ENCODE peak calls at places on chromosomes 6 and 20, in six cellular contexts. I, D, T, X, B and G are unnamed samples.

GRCh38 chr20:24027229-24027628 is 38.6 kb upstream of the GGTLC1 start:
- DNase-seq in I (peak), D (no peak), T (no peak), X (peak), B (peak), G (no peak)

GRCh38 chr6:52423971-52424381 is 3.8 kb downstream of the EFHC1 start:
- DNase-seq in I (peak), D (peak), T (no peak), X (peak), B (no peak), G (peak)

GRCh38 chr20:36248836-36249235 is 12.6 kb downstream of the AAR2 start:
- DNase-seq in I (no peak), D (no peak), T (no peak), X (peak), B (no peak), G (no peak)

GRCh38 chr6:445571-446417 is 54.2 kb downstream of the IRF4 start:
- DNase-seq in I (no peak), D (no peak), T (no peak), X (no peak), B (no peak), G (no peak)

GRCh38 chr6:139847322-139847797 is 472.9 kb upstream of the CITED2 start:
- DNase-seq in I (peak), D (no peak), T (no peak), X (no peak), B (no peak), G (no peak)

GRCh38 chr20:23257848-23258746 is 92.5 kb upstream of the NXT1 start:
- DNase-seq in I (peak), D (peak), T (no peak), X (peak), B (no peak), G (peak)

GRCh38 chr6:49457771-49458170 is 5.3 kb downstream of the MMUT start:
- DNase-seq in I (no peak), D (peak), T (no peak), X (no peak), B (no peak), G (no peak)

GRCh38 chr6:118992186-118992795 is 57.3 kb upstream of the MCM9 start:
- DNase-seq in I (no peak), D (no peak), T (no peak), X (no peak), B (no peak), G (no peak)

GRCh38 chr20:2693286-2693995 is 861 bp downstream of the EBF4 start:
- DNase-seq in I (no peak), D (no peak), T (no peak), X (peak), B (no peak), G (peak)

GRCh38 chr6:41692080-41692675 is 43.2 kb downstream of the TFEB start:
- DNase-seq in I (no peak), D (no peak), T (no peak), X (no peak), B (no peak), G (no peak)

GRCh38 chr6:40315055-40315454 is 272.1 kb downstream of the LRFN2 start:
- DNase-seq in I (no peak), D (no peak), T (no peak), X (no peak), B (no peak), G (no peak)

GRCh38 chr6:100459291-100459690 is 5.4 kb downstream of the SIM1 start:
- DNase-seq in I (no peak), D (no peak), T (no peak), X (no peak), B (no peak), G (no peak)

GRCh38 chr20:23669866-23670265 is 19.0 kb downstream of the CST4 start:
- DNase-seq in I (no peak), D (no peak), T (no peak), X (no peak), B (no peak), G (no peak)

GRCh38 chr6:25223421-25224052 is 55.6 kb upstream of the CARMIL1 start:
- DNase-seq in I (peak), D (peak), T (peak), X (peak), B (peak), G (peak)
- H3K4me3 ChIP-seq in I (peak), D (no peak), T (peak), X (no peak), B (no peak), G (peak)

GRCh38 chr20:8423482-8423881 is 291.4 kb downstream of the PLCB1 start:
- DNase-seq in I (no peak), D (no peak), T (no peak), X (no peak), B (no peak), G (no peak)

GRCh38 chr20:8425802-8426201 is 293.7 kb downstream of the PLCB1 start:
- DNase-seq in I (no peak), D (no peak), T (no peak), X (no peak), B (no peak), G (no peak)

GRCh38 chr20:8424010-8424409 is 291.9 kb downstream of the PLCB1 start:
- DNase-seq in I (peak), D (peak), T (no peak), X (no peak), B (no peak), G (peak)

GRCh38 chr20:8427419-8428065 is 295.5 kb downstream of the PLCB1 start:
- DNase-seq in I (peak), D (peak), T (no peak), X (no peak), B (no peak), G (peak)

GRCh38 chr20:8424986-8425385 is 292.9 kb downstream of the PLCB1 start:
- DNase-seq in I (no peak), D (no peak), T (no peak), X (no peak), B (no peak), G (no peak)
- TF ChIP-seq CTCF in I (no peak), D (no peak), T (no peak), X (no peak), B (no peak), G (no peak)

DNA sequence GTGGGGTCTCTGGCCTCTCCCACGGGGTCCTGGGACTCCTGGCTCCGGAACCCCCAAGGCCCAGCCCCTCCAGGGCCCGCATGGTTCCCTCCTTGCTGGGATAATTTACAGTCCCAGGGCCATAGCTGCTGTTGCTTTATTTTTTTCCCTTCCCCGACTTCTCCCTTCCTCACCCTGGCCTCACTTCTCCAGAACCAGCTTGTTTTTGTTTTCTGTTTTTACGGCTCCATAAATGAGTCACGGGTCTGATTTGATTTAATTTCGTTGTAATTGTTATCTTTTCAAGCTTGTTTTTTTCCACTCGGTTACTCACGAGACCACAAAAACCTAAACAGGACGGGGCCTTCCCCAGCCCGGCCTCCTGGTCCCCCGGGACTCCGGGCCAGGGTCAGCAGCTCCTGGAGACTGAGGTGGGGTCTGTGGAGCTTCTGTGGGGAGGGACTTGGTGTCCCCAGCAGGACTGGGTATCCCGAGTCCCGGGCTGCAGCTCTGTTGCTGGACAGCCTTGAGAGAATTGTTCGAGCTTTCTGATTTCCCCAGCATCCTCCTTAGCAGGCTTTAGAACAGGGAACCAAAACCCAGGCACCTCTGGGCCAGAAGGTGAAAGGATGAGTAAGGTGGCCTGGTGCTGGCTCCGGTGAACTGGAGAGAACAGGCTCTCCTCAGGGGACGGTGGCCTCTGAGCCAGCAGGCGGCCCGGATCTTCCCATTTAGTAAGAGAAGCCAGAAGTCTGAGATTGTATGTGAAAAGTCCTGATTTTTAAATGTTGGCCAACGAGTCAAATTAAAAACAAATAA is 94.9 kb downstream of the CEBPB start:
- DNase-seq in I (peak), D (peak), T (no peak), X (no peak), B (no peak), G (peak)
- H3K4me3 ChIP-seq in I (no peak), D (no peak), T (peak), X (no peak), B (no peak), G (no peak)

GRCh38 chr20:7379621-7380220 is 560.5 kb downstream of the HAO1 start:
- DNase-seq in I (no peak), D (no peak), T (no peak), X (no peak), B (no peak), G (no peak)

GRCh38 chr20:7371518-7372158 is 568.6 kb downstream of the HAO1 start:
- DNase-seq in I (peak), D (no peak), T (no peak), X (no peak), B (no peak), G (peak)

GRCh38 chr20:7379206-7379605 is 561.1 kb downstream of the HAO1 start:
- DNase-seq in I (no peak), D (no peak), T (no peak), X (no peak), B (no peak), G (no peak)

GRCh38 chr20:7375905-7376304 is 564.4 kb downstream of the HAO1 start:
- DNase-seq in I (peak), D (peak), T (no peak), X (peak), B (no peak), G (peak)
- TF ChIP-seq CTCF in I (peak), D (peak), T (no peak), X (peak), B (peak), G (peak)

DNA sequence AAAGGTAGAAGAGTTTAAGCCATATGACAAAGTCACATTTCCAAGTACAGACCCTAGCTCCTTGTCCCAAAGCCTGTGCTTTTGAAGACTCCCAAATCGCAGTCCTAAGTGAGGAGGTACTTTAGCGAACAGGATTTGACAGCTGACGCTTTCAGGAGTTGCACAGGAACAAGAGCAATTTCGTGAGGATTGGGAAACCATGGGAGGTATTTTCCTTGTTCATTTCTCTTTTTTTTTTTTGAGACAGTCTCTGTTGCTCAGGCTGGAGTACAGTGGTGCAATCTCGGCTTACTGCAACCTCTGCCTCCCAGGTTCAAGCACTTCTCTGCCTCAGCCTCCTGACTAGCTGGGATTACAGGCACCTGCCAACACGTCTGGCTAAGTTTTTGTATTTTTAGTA is 150.6 kb downstream of the MTHFD1L start:
- DNase-seq in I (no peak), D (no peak), T (no peak), X (no peak), B (no peak), G (no peak)
- H3K4me3 ChIP-seq in I (no peak), D (no peak), T (no peak), X (no peak), B (no peak), G (no peak)

GRCh38 chr6:113683968-113684367 is 173.2 kb upstream of the MARCKS start:
- DNase-seq in I (no peak), D (no peak), T (no peak), X (no peak), B (no peak), G (no peak)
- TF ChIP-seq CTCF in I (no peak), D (no peak), T (no peak), X (no peak), B (no peak), G (no peak)

DNA sequence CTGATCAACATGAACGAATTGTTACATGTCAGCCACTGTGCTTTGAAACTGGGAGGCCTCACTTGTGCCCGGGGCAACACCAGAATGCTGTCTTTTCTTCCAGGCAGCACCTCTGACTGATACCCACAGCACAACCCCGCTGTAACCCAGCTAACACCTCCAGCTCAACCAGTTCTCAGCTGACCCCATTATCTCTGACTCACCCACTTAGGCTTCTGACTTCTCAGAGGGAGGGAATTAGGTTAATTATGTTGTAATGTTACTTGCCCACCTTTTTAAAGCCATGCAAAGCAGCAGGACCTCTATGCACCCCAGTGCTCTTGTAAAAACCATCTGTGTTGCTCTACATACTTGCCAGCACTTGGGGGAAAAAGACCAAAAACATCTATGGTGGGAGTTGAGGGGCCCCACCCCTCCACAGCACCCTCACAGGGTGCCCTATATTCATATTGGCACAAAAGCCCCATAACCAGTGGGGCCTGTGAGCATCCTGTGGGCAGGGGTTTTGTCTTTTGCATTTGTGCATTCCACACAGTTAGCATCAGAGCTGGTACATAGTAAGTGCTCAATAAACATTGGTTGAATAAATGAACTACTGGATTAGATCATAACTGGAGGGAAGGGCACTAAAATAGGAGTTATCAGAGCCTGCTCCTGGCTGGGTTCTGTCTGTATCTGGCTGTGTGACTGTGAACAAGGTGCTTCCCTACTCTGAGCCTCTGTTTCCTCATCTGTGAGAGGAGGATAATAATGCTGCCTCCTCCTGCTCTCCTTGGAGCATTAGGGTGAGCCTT is 22.3 kb downstream of the BNIP5 start:
- DNase-seq in I (no peak), D (no peak), T (no peak), X (no peak), B (no peak), G (peak)
- H3K4me3 ChIP-seq in I (no peak), D (no peak), T (no peak), X (no peak), B (no peak), G (no peak)

GRCh38 chr6:149593443-149593842 is 27.3 kb downstream of the GINM1 start:
- DNase-seq in I (no peak), D (no peak), T (no peak), X (no peak), B (no peak), G (no peak)
- TF ChIP-seq CTCF in I (no peak), D (no peak), T (no peak), X (no peak), B (no peak), G (no peak)